ENCODE peak calls at places on chromosomes 3 and 15, in five cellular contexts. L, V, J, I and C are unnamed samples.

GRCh38 chr3:156171517-156172267 is 51.3 kb downstream of the KCNAB1 start:
- DNase-seq in L (no peak), V (no peak), I (no peak), J (no peak), C (no peak)

GRCh38 chr3:106176734-106177133 is 307.9 kb upstream of the CBLB start:
- DNase-seq in J (peak; percentile 48), L (peak; percentile 27), V (peak; percentile 6), I (peak; percentile 30), C (no peak)

GRCh38 chr3:6799264-6799915 is 61.5 kb upstream of the GRM7 start:
- DNase-seq in L (no peak), I (peak; percentile 15), V (no peak), J (no peak), C (no peak)

GRCh38 chr15:66167854-66168253 is 85.7 kb downstream of the MEGF11 start:
- DNase-seq in L (no peak), J (no peak), V (no peak), I (no peak), C (no peak)

GRCh38 chr15:54790693-54791092 is 406.0 kb downstream of the RSL24D1 start:
- DNase-seq in V (no peak), J (no peak), I (no peak), L (no peak), C (no peak)

GRCh38 chr3:146162561-146162960 is 1.6 kb upstream of the PLOD2 start:
- DNase-seq in V (peak; percentile 36), I (no peak), L (no peak), J (no peak), C (no peak)

GRCh38 chr15:96360581-96361308 is 30.2 kb downstream of the NR2F2 start:
- DNase-seq in L (no peak), J (no peak), V (no peak), I (no peak), C (no peak)

GRCh38 chr3:42159147-42159546 is 68.0 kb downstream of the TRAK1 start:
- DNase-seq in L (no peak), J (no peak), V (no peak), I (no peak), C (no peak)

GRCh38 chr3:52291508-52292181 is 4.0 kb downstream of the GLYCTK start:
- DNase-seq in I (no peak), V (no peak), J (peak; percentile 26), L (peak; percentile 27), C (peak; percentile 35)

GRCh38 chr3:120427201-120427600 is 23.6 kb downstream of the FSTL1 start:
- DNase-seq in L (no peak), J (no peak), V (no peak), I (no peak), C (no peak)

GRCh38 chr3:136196064-136196400 is at the start of gene MSL2:
- DNase-seq in L (no peak), V (no peak), I (no peak), J (no peak), C (no peak)

GRCh38 chr15:97087337-97087736 is 756.8 kb downstream of the NR2F2 start:
- DNase-seq in J (no peak), V (no peak), L (no peak), I (peak; percentile 5), C (no peak)

GRCh38 chr15:85019815-85020590 is 38.3 kb downstream of the PDE8A start:
- DNase-seq in J (no peak), L (no peak), I (peak; percentile 69), V (peak; percentile 47), C (no peak)

GRCh38 chr3:10322355-10322715 is 1.4 kb upstream of the SEC13 start:
- DNase-seq in L (no peak), J (no peak), I (no peak), V (peak; percentile 7), C (no peak)

GRCh38 chr3:53970656-53971055 is 79.0 kb upstream of the SELENOK start:
- DNase-seq in J (no peak), I (no peak), V (no peak), L (no peak), C (no peak)

GRCh38 chr3:168989396-168989795 is 674.1 kb downstream of the MECOM start:
- DNase-seq in J (no peak), V (no peak), I (peak; percentile 40), L (no peak), C (no peak)

GRCh38 chr15:89136818-89137772 is 48.8 kb downstream of the ABHD2 start:
- DNase-seq in V (no peak), L (no peak), J (no peak), I (no peak), C (no peak)

GRCh38 chr3:102180291-102180931 is 254.4 kb upstream of the ZPLD1 start:
- DNase-seq in I (peak; percentile 94), J (no peak), L (no peak), V (peak; percentile 48), C (no peak)

GRCh38 chr3:60542981-60543380 is 708.3 kb downstream of the FHIT start:
- DNase-seq in L (no peak), V (no peak), J (no peak), I (peak; percentile 16), C (no peak)

GRCh38 chr3:105970283-105970682 is 101.5 kb upstream of the CBLB start:
- DNase-seq in J (no peak), V (no peak), L (no peak), I (peak; percentile 38), C (no peak)